ENCODE peak calls at places on chromosome 19, in seven cellular contexts. R, H, N, W, O, Z and G are unnamed samples.

GRCh38 chr19:52343548-52343947 is 7.5 kb downstream of the ZNF610 start:
- DNase-seq in R (no peak), H (peak), N (peak), W (no peak), O (no peak), Z (peak), G (no peak)

GRCh38 chr19:2223959-2224358 is 12.2 kb downstream of the PLEKHJ1 start:
- DNase-seq in R (no peak), H (no peak), N (no peak), W (no peak), O (no peak), Z (no peak), G (no peak)

GRCh38 chr19:6510618-6511017 is 8.5 kb upstream of the TUBB4A start:
- DNase-seq in R (no peak), H (no peak), N (peak), W (no peak), O (no peak), Z (no peak), G (no peak)

GRCh38 chr19:58406818-58407657 is 1.4 kb upstream of the ZNF584 start:
- DNase-seq in R (no peak), H (no peak), N (no peak), W (no peak), O (no peak), Z (peak), G (no peak)

GRCh38 chr19:14686411-14686810 is 3.4 kb upstream of the ZNF333 start:
- DNase-seq in R (no peak), H (no peak), N (no peak), W (no peak), O (no peak), Z (peak), G (no peak)

GRCh38 chr19:30692517-30692870 is 320.3 kb downstream of the ZNF536 start:
- DNase-seq in R (no peak), H (no peak), N (no peak), W (no peak), O (no peak), Z (no peak), G (no peak)

GRCh38 chr19:48752511-48753365 is at the start of gene FUT1:
- DNase-seq in R (no peak), H (peak), N (peak), W (no peak), O (peak), Z (no peak), G (no peak)

GRCh38 chr19:19662344-19662743 is 1.1 kb downstream of the ATP13A1 start:
- DNase-seq in R (no peak), H (no peak), N (no peak), W (no peak), O (no peak), Z (no peak), G (no peak)

GRCh38 chr19:13814550-13814949 is 19.3 kb downstream of the ZSWIM4 start:
- DNase-seq in R (no peak), H (no peak), N (no peak), W (no peak), O (no peak), Z (no peak), G (no peak)

GRCh38 chr19:11172576-11172975 is 17.0 kb upstream of the SPC24 start:
- DNase-seq in R (no peak), H (no peak), N (no peak), W (no peak), O (no peak), Z (no peak), G (no peak)

GRCh38 chr19:48628486-48629296 is 8.5 kb downstream of the DBP start:
- DNase-seq in R (no peak), H (no peak), N (peak), W (no peak), O (no peak), Z (no peak), G (no peak)

GRCh38 chr19:48393559-48394330 is at the start of gene GRIN2D:
- DNase-seq in R (no peak), H (peak), N (no peak), W (no peak), O (no peak), Z (peak), G (no peak)